ENCODE peak calls at places on chromosomes 13 and 19, in ten cellular contexts. D is stimulated activated CD4-positive, alpha-beta T cell treated with anti-CD3 and anti-CD28 coated beads, TNF-alpha, amount 100 ng/mL, for 4 hours; X is kidney tubule cell; M is mesendoderm; U is ureter; V is stimulated activated CD8-positive, alpha-beta memory T cell treated with anti-CD3 and anti-CD28 coated beads, Interleukin-7, amount 100 ng/mL, for 4 hours; Q is activated T-helper 2 cell treated with anti-CD3 and anti-CD28 coated beads, Interferon-gamma antibody, Interleukin-2, Interleukin-4, amounts not matched to agents 10 μg/mL and 5 μg/mL and 100 μg/mL, durations not matched to agents 14 hours and 24 hours and 36 hours; E is cardiac muscle cell; A is NCI-H1092; J is GM12892. L is an unnamed sample.

GRCh38 chr19:13212759-13213330 is 62.6 kb downstream of the IER2 start:
- DNase-seq in D (peak; percentile 54), X (peak; percentile 68), M (peak; percentile 87), U (peak; percentile 48), V (peak; percentile 65), Q (peak; percentile 55), E (peak; percentile 67), A (peak; percentile 8), J (no peak), L (peak; percentile 74)

GRCh38 chr13:26558074-26558805 is 757 bp downstream of the WASF3 start:
- DNase-seq in D (no peak), X (no peak), M (peak; percentile 44), U (no peak), V (no peak), Q (no peak), E (peak; percentile 22), A (no peak), J (no peak), L (peak; percentile 32)

GRCh38 chr13:111980146-111980929 is 86.6 kb upstream of the SOX1 start:
- DNase-seq in D (no peak), X (no peak), M (no peak), U (no peak), V (no peak), Q (no peak), E (no peak), A (no peak), J (no peak), L (no peak)

GRCh38 chr19:29683009-29683408 is 17.7 kb downstream of the PLEKHF1 start:
- DNase-seq in D (no peak), X (peak; percentile 20), M (no peak), U (no peak), V (no peak), Q (no peak), E (peak; percentile 34), A (no peak), J (no peak), L (no peak)

GRCh38 chr13:34174671-34175145 is 356.8 kb downstream of the RFC3 start:
- DNase-seq in D (no peak), X (no peak), M (no peak), U (no peak), V (no peak), Q (no peak), E (peak; percentile 72), A (no peak), J (no peak), L (no peak)

GRCh38 chr19:10214784-10215183 is 16.3 kb downstream of the S1PR2 start:
- DNase-seq in D (no peak), X (peak; percentile 42), M (peak; percentile 54), U (no peak), V (no peak), Q (no peak), E (no peak), A (no peak), J (no peak), L (no peak)

GRCh38 chr19:50724522-50725217 is 1.5 kb downstream of the CLEC11A start:
- DNase-seq in D (peak; percentile 89), X (peak; percentile 98), M (peak; percentile 99), U (peak; percentile 100), V (peak; percentile 95), Q (peak; percentile 98), E (peak; percentile 100), A (peak; percentile 86), J (peak; percentile 92), L (peak; percentile 96)

GRCh38 chr19:23509686-23510450 is 114.6 kb upstream of the ZNF91 start:
- DNase-seq in D (no peak), X (peak; percentile 75), M (no peak), U (no peak), V (no peak), Q (no peak), E (no peak), A (no peak), J (no peak), L (no peak)

GRCh38 chr19:31499826-31500539 is 150.7 kb upstream of the TSHZ3 start:
- DNase-seq in D (no peak), X (no peak), M (no peak), U (no peak), V (no peak), Q (no peak), E (no peak), A (no peak), J (no peak), L (no peak)

GRCh38 chr19:50557009-50557613 is 11.1 kb downstream of the LRRC4B start:
- DNase-seq in D (no peak), X (no peak), M (no peak), U (no peak), V (no peak), Q (no peak), E (no peak), A (no peak), J (no peak), L (no peak)

GRCh38 chr13:28313579-28313978 is 175.2 kb downstream of the PAN3 start:
- DNase-seq in D (no peak), X (peak; percentile 17), M (peak; percentile 54), U (no peak), V (no peak), Q (no peak), E (peak; percentile 68), A (no peak), J (no peak), L (peak; percentile 40)

GRCh38 chr19:38912600-38913514 is 871 bp upstream of the CCER2 start:
- DNase-seq in D (no peak), X (no peak), M (no peak), U (no peak), V (no peak), Q (no peak), E (no peak), A (no peak), J (peak; percentile 21), L (no peak)

GRCh38 chr13:102913924-102914628 is 68.2 kb downstream of the ERCC5 start:
- DNase-seq in D (no peak), X (peak; percentile 66), M (no peak), U (no peak), V (no peak), Q (no peak), E (peak; percentile 55), A (no peak), J (no peak), L (no peak)

GRCh38 chr13:71864981-71865857 is 1.8 kb downstream of the DACH1 start:
- DNase-seq in D (no peak), X (peak; percentile 9), M (peak; percentile 12), U (peak; percentile 43), V (no peak), Q (no peak), E (peak; percentile 12), A (peak; percentile 50), J (no peak), L (peak; percentile 31)

GRCh38 chr19:15443838-15444237 is 5.9 kb downstream of the WIZ start:
- DNase-seq in D (no peak), X (no peak), M (no peak), U (no peak), V (no peak), Q (no peak), E (no peak), A (no peak), J (no peak), L (no peak)

GRCh38 chr13:26623125-26623524 is 65.6 kb downstream of the WASF3 start:
- DNase-seq in D (no peak), X (peak; percentile 4), M (no peak), U (no peak), V (no peak), Q (no peak), E (peak; percentile 15), A (no peak), J (no peak), L (no peak)

GRCh38 chr19:50432221-50432626 is 468 bp upstream of the MYBPC2 start:
- DNase-seq in D (no peak), X (no peak), M (peak; percentile 46), U (no peak), V (no peak), Q (no peak), E (peak; percentile 35), A (no peak), J (no peak), L (peak; percentile 60)

GRCh38 chr13:102873653-102874052 is 27.8 kb downstream of the ERCC5 start:
- DNase-seq in D (no peak), X (no peak), M (no peak), U (no peak), V (no peak), Q (no peak), E (peak; percentile 26), A (no peak), J (no peak), L (no peak)

GRCh38 chr13:33168326-33168960 is 117.1 kb downstream of the STARD13 start:
- DNase-seq in D (no peak), X (no peak), M (no peak), U (no peak), V (no peak), Q (no peak), E (no peak), A (no peak), J (no peak), L (no peak)

GRCh38 chr19:58581227-58582141 is 8.3 kb upstream of the MZF1 start:
- DNase-seq in D (peak; percentile 83), X (peak; percentile 83), M (peak; percentile 96), U (peak; percentile 87), V (peak; percentile 81), Q (peak; percentile 87), E (peak; percentile 90), A (no peak), J (peak; percentile 69), L (peak; percentile 82)

GRCh38 chr13:51728972-51729371 is 75.0 kb downstream of the DHRS12 start:
- DNase-seq in D (no peak), X (peak; percentile 54), M (no peak), U (no peak), V (no peak), Q (no peak), E (peak; percentile 91), A (no peak), J (no peak), L (no peak)

GRCh38 chr13:30607908-30608307 is 9.8 kb upstream of the USPL1 start:
- DNase-seq in D (peak; percentile 33), X (no peak), M (no peak), U (no peak), V (peak; percentile 56), Q (peak; percentile 55), E (no peak), A (no peak), J (peak; percentile 62), L (no peak)

GRCh38 chr13:37716796-37717195 is 118.2 kb upstream of the POSTN start:
- DNase-seq in D (no peak), X (no peak), M (no peak), U (no peak), V (no peak), Q (no peak), E (peak; percentile 38), A (no peak), J (no peak), L (no peak)